ENCODE peak calls at places on chromosome 17, in four cellular contexts. H is naive thymus-derived CD8-positive, alpha-beta T cell; A is lung microvascular endothelial cell; I is nucleus accumbens. E is an unnamed sample.

GRCh38 chr17:3732171-3732570 is 8.5 kb downstream of the HASPIN start:
- DNase-seq in H (no peak), A (peak), I (no peak), E (no peak)

GRCh38 chr17:42518755-42519545 is 17.1 kb upstream of the NAGLU start:
- DNase-seq in A (peak), H (no peak), I (no peak), E (no peak)

GRCh38 chr17:35011671-35012216 is 31.4 kb downstream of the LIG3 start:
- DNase-seq in I (no peak), A (no peak), H (no peak), E (no peak)

GRCh38 chr17:74176546-74177001 is 26.9 kb upstream of the RPL38 start:
- DNase-seq in I (peak), A (peak), H (peak), E (peak)

GRCh38 chr17:73231363-73231762 is 30.3 kb downstream of the CPSF4L start:
- DNase-seq in H (no peak), I (no peak), A (no peak), E (no peak)

GRCh38 chr17:6903516-6903915 is 72.0 kb upstream of the TEKT1 start:
- DNase-seq in A (no peak), I (no peak), H (no peak), E (no peak)

GRCh38 chr17:75064460-75064859 is 17.4 kb downstream of the KCTD2 start:
- DNase-seq in I (no peak), H (no peak), A (no peak), E (no peak)

GRCh38 chr17:80416940-80417293 is 1.9 kb downstream of the ENDOV start:
- DNase-seq in I (no peak), H (no peak), A (no peak), E (no peak)

GRCh38 chr17:30165960-30166359 is 49.3 kb downstream of the NSRP1 start:
- DNase-seq in A (no peak), H (no peak), I (no peak), E (no peak)

GRCh38 chr17:76370261-76370993 is 14.0 kb upstream of the SPHK1 start:
- DNase-seq in A (peak), H (no peak), I (no peak), E (peak)

GRCh38 chr17:28227278-28228108 is 91.5 kb upstream of the TMEM97 start:
- DNase-seq in I (no peak), A (peak), H (no peak), E (no peak)

GRCh38 chr17:39818282-39819000 is 45.7 kb downstream of the IKZF3 start:
- DNase-seq in I (no peak), H (no peak), A (no peak), E (no peak)

GRCh38 chr17:49846938-49847712 is 744 bp downstream of the TAC4 start:
- DNase-seq in A (no peak), H (no peak), I (no peak), E (no peak)

GRCh38 chr17:18966831-18967624 is 15.1 kb downstream of the SLC5A10 start:
- DNase-seq in H (no peak), A (peak), I (no peak), E (no peak)

GRCh38 chr17:14318906-14319205 is 18.0 kb downstream of the HS3ST3B1 start:
- DNase-seq in I (no peak), A (no peak), H (no peak), E (no peak)

GRCh38 chr17:75526555-75527270 is 1.2 kb downstream of the LLGL2 start:
- DNase-seq in I (no peak), A (no peak), H (no peak), E (no peak)

GRCh38 chr17:3956983-3957382 is 7.3 kb downstream of the ATP2A3 start:
- DNase-seq in H (no peak), A (no peak), I (no peak), E (no peak)

GRCh38 chr17:76527430-76528111 is 9.9 kb downstream of the CYGB start:
- DNase-seq in A (peak), I (no peak), H (peak), E (no peak)

GRCh38 chr17:5883775-5884665 is 186.2 kb upstream of the WSCD1 start:
- DNase-seq in H (no peak), A (no peak), I (no peak), E (no peak)

GRCh38 chr17:82248815-82249638 is 20.2 kb downstream of the SLC16A3 start:
- DNase-seq in A (no peak), H (no peak), I (no peak), E (no peak)

GRCh38 chr17:58351182-58351581 is 819 bp downstream of the SUPT4H1 start:
- DNase-seq in A (no peak), H (no peak), I (no peak), E (no peak)

GRCh38 chr17:34302626-34303025 is 16.6 kb upstream of the CCL8 start:
- DNase-seq in I (no peak), A (no peak), H (no peak), E (no peak)

GRCh38 chr17:45144199-45145034 is 3.9 kb upstream of the HEXIM1 start:
- DNase-seq in A (no peak), H (peak), I (peak), E (peak)